ENCODE peak calls at places on chromosomes 4 and X, in five cellular contexts. E is HepG2, V is A549, Y is H1, I is GM12878. A is an unnamed sample.

GRCh38 chrX:67614414-67614813 is 70.6 kb downstream of the AR start:
- DNase-seq in E (no peak), V (peak; percentile 82), Y (no peak), I (no peak), A (no peak)

GRCh38 chrX:70279081-70279480 is 2.9 kb upstream of the RAB41 start:
- DNase-seq in E (no peak), V (no peak), Y (no peak), I (no peak), A (no peak)

GRCh38 chr4:1976416-1977352 is 32.1 kb downstream of the NELFA start:
- DNase-seq in E (no peak), V (no peak), Y (no peak), I (no peak), A (no peak)

GRCh38 chr4:177699365-177700213 is 257.4 kb upstream of the AGA start:
- DNase-seq in E (no peak), V (peak; percentile 7), Y (no peak), I (no peak), A (no peak)

GRCh38 chr4:68895561-68896198 is 55.9 kb downstream of the UGT2A3 start:
- DNase-seq in E (no peak), V (peak; percentile 68), Y (no peak), I (no peak), A (no peak)

GRCh38 chr4:57501715-57502114 is 391.5 kb upstream of the IGFBP7 start:
- DNase-seq in E (no peak), V (peak; percentile 54), Y (no peak), I (no peak), A (no peak)

GRCh38 chr4:41189076-41189475 is 25.3 kb downstream of the APBB2 start:
- DNase-seq in E (no peak), V (no peak), Y (no peak), I (peak; percentile 40), A (no peak)

GRCh38 chr4:173252024-173252935 is 81.9 kb downstream of the HMGB2 start:
- DNase-seq in E (peak; percentile 22), V (peak; percentile 72), Y (no peak), I (peak; percentile 68), A (peak; percentile 37)

GRCh38 chrX:132266583-132267355 is 47.5 kb upstream of the RAP2C start:
- DNase-seq in E (no peak), V (no peak), Y (no peak), I (no peak), A (no peak)

GRCh38 chr4:1759170-1759817 is 33.8 kb upstream of the FGFR3 start:
- DNase-seq in E (no peak), V (no peak), Y (no peak), I (no peak), A (no peak)

GRCh38 chr4:14856076-14856926 is 146.0 kb upstream of the CPEB2 start:
- DNase-seq in E (peak; percentile 4), V (peak; percentile 88), Y (peak; percentile 27), I (peak; percentile 96), A (peak; percentile 83)

DNA sequence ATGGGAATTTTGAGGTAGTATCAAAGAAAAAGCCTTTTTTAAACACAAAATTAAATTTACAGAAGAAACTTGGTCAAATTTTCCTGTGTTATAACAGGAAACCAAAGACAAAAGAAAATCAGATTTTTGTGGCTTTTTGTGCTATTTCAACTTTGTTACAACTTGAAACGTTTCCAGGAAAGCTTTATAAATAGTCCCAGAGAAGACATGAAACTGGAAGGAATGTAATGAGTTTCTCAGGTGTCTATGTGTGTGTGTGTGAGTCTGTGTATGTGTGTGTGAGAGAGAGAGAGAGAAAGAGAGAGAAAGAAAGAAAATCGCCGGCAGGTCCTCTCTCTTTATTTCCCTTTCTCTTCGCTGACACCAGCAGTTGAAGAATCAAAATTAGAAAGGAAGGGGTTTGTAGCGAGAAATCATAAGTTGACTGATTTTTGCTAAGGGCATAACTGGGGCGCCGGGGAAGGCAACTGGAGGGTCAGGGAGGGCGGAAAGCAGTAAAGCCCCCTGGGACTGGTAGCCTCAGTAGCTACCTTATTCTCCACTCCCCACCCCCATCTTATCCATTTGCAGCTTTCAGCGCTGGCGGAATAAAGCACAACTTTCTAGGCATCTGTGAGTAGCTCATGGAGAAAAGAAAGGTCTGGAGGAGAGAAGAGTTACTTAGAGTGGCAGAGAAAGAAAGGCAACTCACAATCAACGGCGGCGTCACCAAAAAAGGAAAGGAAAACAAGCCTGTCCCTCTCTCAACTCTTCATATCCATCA is 1.4 kb downstream of the TMEM47 start:
- DNase-seq in E (no peak), V (no peak), Y (no peak), I (no peak), A (no peak)
- TF ChIP-seq KDM1A in E (no peak), V (no peak), Y (no peak), I (no peak), A (no peak)

DNA sequence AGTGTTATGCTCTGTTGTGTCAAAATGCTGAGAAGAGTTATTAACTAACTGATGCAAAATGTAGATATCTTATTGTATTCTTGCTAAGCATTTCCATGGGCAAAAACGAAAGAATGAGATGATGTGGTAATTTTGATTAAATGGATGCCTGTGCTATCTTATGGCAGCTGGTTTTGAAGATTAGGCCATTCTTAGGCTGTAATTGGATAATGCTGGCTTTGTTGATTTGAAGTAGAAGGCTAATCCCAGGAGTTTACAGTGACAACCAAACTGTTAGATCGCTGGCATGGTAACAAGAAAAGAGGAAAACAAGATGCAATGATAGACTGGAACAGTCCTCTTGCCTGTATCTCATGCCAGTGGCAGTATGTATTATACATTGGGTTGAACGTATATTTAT is 74.1 kb upstream of the WDR44 start:
- DNase-seq in E (no peak), V (peak; percentile 1), Y (no peak), I (no peak), A (no peak)
- TF ChIP-seq EP300 in E (no peak), V (no peak), Y (no peak), I (no peak), A (peak; percentile 69)

DNA sequence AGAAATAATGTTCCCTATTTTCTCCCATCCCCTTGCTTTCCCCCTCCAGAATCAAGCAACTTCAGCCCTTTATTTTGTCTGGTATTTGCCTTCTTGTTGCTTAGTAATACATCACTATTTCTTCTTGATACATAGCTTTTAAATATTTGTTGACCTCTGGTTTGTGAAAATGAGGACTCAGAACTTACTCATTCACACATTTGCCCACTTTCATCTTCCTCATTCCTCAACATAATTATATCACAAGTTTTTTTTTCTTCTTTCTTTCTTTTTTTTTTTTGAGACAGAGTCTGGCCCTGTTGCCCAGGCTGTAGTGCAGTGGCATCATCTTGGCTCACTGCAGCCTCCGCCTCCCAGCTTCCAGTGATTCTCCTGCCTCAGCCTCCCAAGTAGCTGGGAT is 28.9 kb upstream of the NDUFC1 start:
- DNase-seq in E (no peak), V (no peak), Y (no peak), I (no peak), A (no peak)
- TF ChIP-seq KDM1A in E (no peak), V (no peak), Y (no peak), I (no peak), A (no peak)

DNA sequence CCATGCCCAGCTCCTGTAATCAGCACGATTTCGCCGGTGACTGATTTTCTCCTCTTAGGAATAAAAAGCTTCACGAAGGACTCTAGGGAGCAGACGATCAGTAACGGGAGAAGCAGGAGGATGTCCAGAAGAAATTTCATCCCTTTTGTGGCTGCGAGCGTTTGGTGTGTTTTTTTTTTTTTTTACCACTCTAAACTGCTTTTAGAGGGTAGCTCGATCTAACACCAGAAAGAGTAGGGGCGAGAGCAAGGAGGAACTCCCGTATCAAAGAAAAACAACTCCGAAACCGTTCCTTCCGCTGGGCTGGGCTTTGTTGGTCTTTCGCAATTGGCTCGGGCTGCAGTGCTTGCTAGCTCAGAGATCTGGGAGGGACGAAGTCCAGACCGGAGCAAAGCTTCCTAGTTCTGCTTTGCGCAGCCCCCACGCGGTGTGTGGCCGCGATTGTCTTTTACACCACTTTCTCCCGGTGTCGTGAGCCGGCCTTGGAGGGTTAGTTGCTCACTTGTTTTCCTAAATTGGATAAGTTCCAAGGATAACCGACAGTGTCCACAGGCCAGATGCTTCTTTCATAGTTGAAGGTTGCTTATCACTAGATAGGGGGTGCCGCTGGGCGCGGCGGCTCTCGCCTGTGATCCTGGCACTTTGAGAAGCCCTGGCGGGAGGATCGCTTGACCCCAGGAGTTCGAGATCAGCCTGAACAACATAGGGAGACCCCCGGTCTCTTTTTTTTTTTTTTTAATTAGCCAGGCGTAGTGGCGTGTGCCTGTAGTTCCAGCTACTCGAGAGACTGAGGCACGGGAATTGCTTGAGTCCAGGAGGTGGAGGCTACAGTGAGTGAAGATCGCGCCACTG is at the start of gene HSD17B11:
- DNase-seq in E (peak; percentile 96), V (peak; percentile 94), Y (peak; percentile 64), I (peak; percentile 86), A (peak; percentile 81)
- TF ChIP-seq EP300 in E (peak; percentile 73), V (no peak), Y (no peak), I (no peak), A (peak; percentile 46)

GRCh38 chr4:4859799-4860380 is 425 bp downstream of the MSX1 start:
- DNase-seq in E (no peak), V (no peak), Y (no peak), I (no peak), A (no peak)
- TF ChIP-seq KDM1A in E (no peak), V (no peak), Y (no peak), I (no peak), A (no peak)

GRCh38 chr4:156931267-156931666 is 40.3 kb downstream of the PDGFC start:
- DNase-seq in E (peak; percentile 70), V (peak; percentile 78), Y (no peak), I (no peak), A (no peak)
- TF ChIP-seq EP300 in E (peak; percentile 80), V (peak; percentile 92), Y (no peak), I (no peak), A (no peak)

DNA sequence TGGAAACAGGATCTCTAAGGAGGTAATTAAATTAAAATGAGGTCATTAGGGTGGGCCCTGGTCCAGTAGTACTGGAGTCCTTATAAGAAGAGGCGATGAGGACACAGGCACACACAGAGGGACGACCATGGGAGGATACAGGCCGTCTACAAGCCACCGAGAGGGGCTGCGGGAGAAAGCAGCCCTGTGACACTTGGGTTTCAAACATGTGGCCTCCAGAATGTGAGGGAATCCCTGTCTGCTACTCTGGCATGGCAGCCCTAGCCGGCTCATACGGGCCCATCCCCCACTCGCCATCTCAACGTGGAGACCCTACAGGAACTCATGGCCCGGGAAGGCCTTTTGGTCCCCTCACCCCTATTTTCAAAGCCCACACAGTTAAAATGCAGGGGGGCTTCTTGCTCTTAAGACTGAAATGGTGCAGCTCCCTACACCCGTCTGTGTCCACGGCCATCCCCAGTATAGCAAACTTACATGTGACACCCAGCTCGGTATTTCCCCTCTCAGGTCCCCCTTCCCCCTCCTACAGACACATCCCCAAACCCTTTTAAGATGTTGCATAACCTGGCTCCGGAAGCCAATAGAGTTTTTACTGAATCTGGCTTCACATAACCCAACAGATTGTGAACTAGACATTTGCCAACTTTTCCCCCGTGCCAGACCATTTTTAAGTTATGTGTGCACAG is 124.1 kb upstream of the TBL1X start:
- DNase-seq in E (no peak), V (no peak), Y (no peak), I (peak; percentile 5), A (no peak)
- TF ChIP-seq KDM1A in E (no peak), V (no peak), Y (no peak), I (no peak), A (no peak)

GRCh38 chr4:87130985-87131753 is 89.2 kb downstream of the KLHL8 start:
- DNase-seq in E (no peak), V (peak; percentile 3), Y (no peak), I (no peak), A (no peak)

GRCh38 chr4:87128006-87128705 is 92.3 kb downstream of the KLHL8 start:
- DNase-seq in E (no peak), V (no peak), Y (no peak), I (no peak), A (no peak)

GRCh38 chr4:87129681-87130080 is 90.7 kb downstream of the KLHL8 start:
- DNase-seq in E (no peak), V (no peak), Y (no peak), I (no peak), A (no peak)

GRCh38 chr4:87132035-87132434 is 88.4 kb downstream of the KLHL8 start:
- DNase-seq in E (no peak), V (no peak), Y (no peak), I (no peak), A (no peak)

GRCh38 chr4:87130482-87130881 is 89.9 kb downstream of the KLHL8 start:
- DNase-seq in E (no peak), V (no peak), Y (no peak), I (no peak), A (no peak)
- TF ChIP-seq EP300 in E (no peak), V (no peak), Y (no peak), I (no peak), A (no peak)

A was measured in K562.